ENCODE peak calls at places on chromosomes 12 and 14, in six cellular contexts. V is thoracic aorta; J is stomach; U is CD8-positive, alpha-beta T cell; X is neural progenitor cell; A is A549. O is an unnamed sample.

GRCh38 chr12:132707241-132707640 is 3.4 kb upstream of the PGAM5 start:
- DNase-seq in X (peak; percentile 25), J (no peak), V (no peak), A (no peak), U (no peak), O (no peak)

GRCh38 chr12:80269953-80270552 is 170.7 kb downstream of the OTOGL start:
- DNase-seq in A (peak; percentile 14), V (no peak), J (no peak), U (no peak), X (peak; percentile 62), O (no peak)

GRCh38 chr14:67547224-67547780 is 14.2 kb downstream of the PLEKHH1 start:
- DNase-seq in X (no peak), U (no peak), A (no peak), J (no peak), V (no peak), O (no peak)

GRCh38 chr12:111462134-111462821 is 56.6 kb downstream of the SH2B3 start:
- DNase-seq in J (no peak), A (no peak), V (no peak), X (no peak), U (no peak), O (no peak)

GRCh38 chr12:122722347-122722746 is 5.7 kb upstream of the HCAR3 start:
- DNase-seq in X (no peak), V (no peak), A (no peak), J (no peak), U (no peak), O (no peak)

GRCh38 chr12:121005346-121005815 is 10.9 kb downstream of the C12orf43 start:
- DNase-seq in V (no peak), J (peak; percentile 75), X (peak; percentile 77), U (peak; percentile 11), A (no peak), O (no peak)

GRCh38 chr12:121791671-121792496 is 1.6 kb downstream of the RHOF start:
- DNase-seq in U (no peak), X (no peak), V (no peak), J (peak; percentile 64), A (no peak), O (no peak)

GRCh38 chr14:59464651-59465569 is at the start of gene GPR135:
- DNase-seq in V (no peak), J (peak; percentile 67), X (peak; percentile 89), A (no peak), U (peak; percentile 32), O (peak; percentile 78)

DNA sequence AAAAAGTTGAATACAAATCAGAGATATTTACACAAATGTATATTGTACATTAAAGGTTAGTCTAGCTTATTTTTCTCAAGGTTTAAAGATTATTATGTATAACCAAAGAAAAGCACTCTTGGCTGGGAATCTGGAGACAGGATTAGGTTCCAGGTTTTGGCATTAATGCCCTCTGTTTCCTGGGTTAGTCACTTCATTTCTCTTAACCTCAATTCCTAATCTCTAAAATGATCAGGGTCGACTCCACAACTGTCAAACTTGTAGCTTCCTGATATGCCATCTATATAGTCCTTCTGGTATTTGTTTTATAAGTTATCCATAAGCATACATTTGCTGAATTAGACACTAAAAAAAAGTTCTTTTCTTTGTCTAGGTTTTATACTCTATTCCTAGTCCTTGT is 2.6 kb downstream of the ITPR2 start:
- DNase-seq in A (no peak), X (no peak), U (no peak), V (no peak), J (no peak), O (no peak)
- H3K4me1 ChIP-seq in A (no peaks in the 10 kb centered on the region), X (no peaks in the 10 kb centered on the region), U (peaks cover 9% of the 10 kb centered on the region), V (peaks cover 20% of the 10 kb centered on the region), J (peaks cover 40% of the 10 kb centered on the region), O (peaks cover 21% of the 10 kb centered on the region)

GRCh38 chr14:53347046-53347445 is 193.9 kb upstream of the DDHD1 start:
- DNase-seq in U (no peak), J (no peak), V (no peak), A (no peak), X (no peak), O (no peak)

GRCh38 chr14:53338192-53338591 is 185.1 kb upstream of the DDHD1 start:
- DNase-seq in X (no peak), U (no peak), A (no peak), V (no peak), J (no peak), O (no peak)

GRCh38 chr14:53336729-53337128 is 183.6 kb upstream of the DDHD1 start:
- DNase-seq in A (no peak), U (no peak), V (no peak), X (no peak), J (no peak), O (no peak)

GRCh38 chr14:53341324-53341723 is 188.2 kb upstream of the DDHD1 start:
- DNase-seq in A (no peak), J (no peak), U (no peak), X (peak; percentile 20), V (no peak), O (no peak)
- H3K27ac ChIP-seq in A (no peak overlapping the region), J (no peak overlapping the region), U (no peak overlapping the region), X (peak overlapping the region; percentile 29), V (no peak overlapping the region), O (no peak overlapping the region)

GRCh38 chr12:49903700-49904423 is at the start of gene FAIM2:
- DNase-seq in X (peak; percentile 62), A (no peak), V (no peak), J (no peak), U (peak; percentile 17), O (no peak)

GRCh38 chr12:49903351-49903699 is 375 bp downstream of the FAIM2 start:
- DNase-seq in X (no peak), A (no peak), U (no peak), V (no peak), J (no peak), O (no peak)

GRCh38 chr12:49901986-49902385 is 1.7 kb downstream of the FAIM2 start:
- DNase-seq in J (no peak), V (no peak), A (no peak), U (no peak), X (no peak), O (no peak)

GRCh38 chr12:49901026-49901425 is 2.7 kb downstream of the FAIM2 start:
- DNase-seq in U (no peak), X (no peak), A (no peak), V (no peak), J (no peak), O (no peak)

DNA sequence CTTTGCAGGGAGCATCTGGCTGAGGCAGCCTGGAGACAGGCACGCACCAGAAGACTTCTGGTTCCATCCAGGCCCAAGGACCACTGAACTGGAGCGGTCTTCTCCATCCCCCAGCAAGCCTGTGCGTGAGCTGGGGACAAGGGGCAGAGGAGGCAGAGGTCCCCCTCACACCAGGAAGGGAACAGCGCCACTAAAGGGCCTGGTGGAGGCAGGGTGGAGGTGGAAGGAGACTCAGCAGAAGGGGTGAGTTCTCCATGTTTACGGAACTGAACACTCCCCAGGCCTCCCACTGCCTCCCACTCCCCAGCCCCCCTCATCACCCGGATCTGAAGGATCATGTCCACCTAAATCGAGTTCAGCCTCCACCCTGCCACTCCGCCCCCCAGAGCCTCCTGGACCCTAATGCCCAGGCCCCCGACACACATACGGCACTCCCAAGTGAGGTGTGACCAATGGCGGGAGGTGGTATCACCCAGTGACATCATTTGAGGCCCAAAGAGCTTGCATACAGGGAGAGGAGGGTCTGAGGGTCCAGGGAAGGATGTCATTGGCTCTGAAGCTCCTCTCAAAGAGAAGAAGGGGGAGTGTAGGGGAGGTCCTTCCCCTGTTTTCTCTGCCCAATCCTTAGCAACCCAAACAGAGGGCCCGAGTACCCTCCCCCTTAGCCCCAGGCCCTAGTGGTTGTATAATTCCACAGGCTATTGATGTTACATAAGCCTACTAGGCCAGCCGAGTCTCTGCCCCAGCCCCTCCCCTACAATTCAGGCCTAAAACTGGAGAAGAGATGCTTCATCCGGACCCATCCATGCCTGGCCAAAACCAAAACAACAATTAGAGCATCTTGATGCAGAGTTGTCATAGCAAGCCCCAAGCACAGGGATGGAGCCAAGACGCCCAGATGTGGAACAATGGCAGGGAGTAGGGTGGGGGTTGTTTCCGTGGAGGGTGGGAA is 1.0 kb downstream of the FAIM2 start:
- DNase-seq in V (no peak), J (no peak), X (peak; percentile 61), U (no peak), A (no peak), O (no peak)
- TF ChIP-seq CTCF in V (no peak), J (no peak), X (peak; percentile 18), U (no peak), A (no peak), O (no peak)

DNA sequence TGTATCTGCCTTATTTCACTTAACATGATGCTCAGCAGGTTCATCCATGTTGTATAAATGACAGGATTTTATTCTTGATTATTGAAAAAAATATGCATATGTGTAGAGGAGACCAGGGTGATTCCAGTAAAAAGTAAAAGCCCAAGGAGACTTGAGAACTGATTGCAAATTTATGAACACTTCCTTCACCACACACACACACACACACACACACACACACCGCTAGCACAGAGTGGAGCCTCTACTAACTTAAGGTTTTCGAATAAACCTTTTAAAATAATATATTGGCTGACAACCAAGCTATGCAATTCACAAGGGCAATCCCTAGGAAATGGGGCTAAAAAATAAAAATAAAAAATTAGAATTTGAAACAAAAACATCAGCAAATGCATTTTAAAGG is 8.3 kb upstream of the KLRK1 start:
- DNase-seq in U (no peak), J (no peak), V (no peak), A (no peak), X (no peak), O (no peak)
- H3K4me1 ChIP-seq in U (peaks cover 78% of the 10 kb centered on the region), J (peaks cover 9% of the 10 kb centered on the region), V (no peaks in the 10 kb centered on the region), A (peaks cover 13% of the 10 kb centered on the region), X (no peaks in the 10 kb centered on the region), O (no peaks in the 10 kb centered on the region)

DNA sequence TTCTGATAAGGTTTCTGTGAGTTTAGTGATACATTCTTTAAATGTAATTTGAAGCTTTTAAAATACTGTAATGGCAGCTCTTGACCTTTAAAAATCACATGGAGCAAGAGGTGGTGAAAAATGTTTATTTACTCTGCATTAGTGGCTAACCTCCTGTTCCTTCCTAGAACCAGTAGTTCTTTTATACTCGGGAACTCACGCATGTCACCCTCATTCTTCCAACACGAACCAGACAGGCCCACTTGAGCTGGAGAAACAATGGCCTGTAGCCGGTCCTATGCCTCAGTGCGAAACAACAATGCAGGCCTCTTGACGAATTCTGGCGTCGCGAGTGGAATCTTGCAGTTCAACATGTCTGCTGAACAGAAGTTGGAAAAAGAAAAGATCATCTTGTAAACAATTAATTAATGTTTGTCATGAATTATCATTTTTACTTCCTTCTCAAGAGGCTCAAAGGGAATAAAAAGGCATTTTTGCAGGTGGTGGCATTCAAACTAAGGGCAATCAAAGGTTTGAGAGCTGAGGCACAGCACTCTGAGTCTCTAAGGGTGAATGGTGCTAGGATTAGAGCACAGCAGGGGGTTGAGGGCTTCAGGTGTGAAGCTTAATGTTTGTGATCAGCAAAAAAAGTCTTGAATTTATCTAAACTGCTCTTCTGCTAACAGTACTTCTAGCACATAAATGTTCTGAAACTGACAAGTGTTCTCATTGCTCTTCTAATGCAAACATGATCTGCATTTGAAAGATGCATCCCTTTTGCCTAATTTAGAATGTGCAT is 51.3 kb downstream of the MBIP start:
- DNase-seq in J (no peak), V (no peak), A (no peak), X (peak; percentile 90), U (no peak), O (no peak)
- H3K27ac ChIP-seq in J (no peak overlapping the region), V (no peak overlapping the region), A (no peak overlapping the region), X (peak overlapping the region; percentile 87), U (no peak overlapping the region), O (no peak overlapping the region)

GRCh38 chr12:27119797-27120196 is 37.4 kb upstream of the C12orf71 start:
- DNase-seq in V (no peak), X (peak; percentile 50), A (no peak), U (no peak), J (no peak), O (no peak)

GRCh38 chr12:27123642-27124041 is 41.3 kb upstream of the C12orf71 start:
- DNase-seq in X (peak; percentile 14), J (no peak), U (no peak), A (peak; percentile 10), V (no peak), O (no peak)
- TF ChIP-seq CTCF in X (peak; percentile 42), J (no peak), U (no peak), A (peak; percentile 43), V (no peak), O (peak; percentile 23)

O was measured in right lobe of liver.